ENCODE peak calls at places on chromosome 20, in four cellular contexts. K is GM23248, S is mesendoderm, V is tibial nerve. E is an unnamed sample. For H3K36me3, the result is how much of the 10 kb centered on the place peaks cover.

GRCh38 chr20:23049933-23050838 is 714 bp upstream of the THBD start:
- DNase-seq in K (peak), S (peak), V (no peak), E (peak)

GRCh38 chr20:29876911-29877285 is 1380.6 kb upstream of the DEFB115 start:
- DNase-seq in S (no peak), K (no peak), V (no peak), E (peak)

GRCh38 chr20:19113343-19113930 is 99.0 kb upstream of the SLC24A3 start:
- DNase-seq in K (no peak), V (no peak), S (no peak), E (no peak)

GRCh38 chr20:58549231-58549630 is 34.0 kb upstream of the APCDD1L start:
- DNase-seq in V (no peak), S (no peak), K (no peak), E (no peak)

GRCh38 chr20:53981752-53982437 is 88.5 kb downstream of the BCAS1 start:
- DNase-seq in S (no peak), K (peak), V (no peak), E (no peak)

GRCh38 chr20:41358717-41359116 is 7.9 kb downstream of the EMILIN3 start:
- DNase-seq in S (no peak), K (no peak), V (no peak), E (no peak)

GRCh38 chr20:44247676-44248419 is 740 bp downstream of the GDAP1L1 start:
- DNase-seq in V (no peak), S (peak), K (peak), E (peak)

GRCh38 chr20:23920936-23921335 is 41.4 kb upstream of the CST5 start:
- DNase-seq in K (peak), S (no peak), V (no peak), E (no peak)

GRCh38 chr20:10350188-10350842 is 83.7 kb downstream of the MKKS start:
- DNase-seq in V (no peak), S (no peak), K (no peak), E (no peak)

GRCh38 chr20:10349118-10349517 is 84.9 kb downstream of the MKKS start:
- DNase-seq in V (no peak), K (no peak), S (no peak), E (no peak)

GRCh38 chr20:10356628-10357027 is 77.4 kb downstream of the MKKS start:
- DNase-seq in K (no peak), V (no peak), S (no peak), E (no peak)

GRCh38 chr20:10357061-10357708 is 76.8 kb downstream of the MKKS start:
- DNase-seq in V (no peak), K (no peak), S (no peak), E (no peak)

DNA sequence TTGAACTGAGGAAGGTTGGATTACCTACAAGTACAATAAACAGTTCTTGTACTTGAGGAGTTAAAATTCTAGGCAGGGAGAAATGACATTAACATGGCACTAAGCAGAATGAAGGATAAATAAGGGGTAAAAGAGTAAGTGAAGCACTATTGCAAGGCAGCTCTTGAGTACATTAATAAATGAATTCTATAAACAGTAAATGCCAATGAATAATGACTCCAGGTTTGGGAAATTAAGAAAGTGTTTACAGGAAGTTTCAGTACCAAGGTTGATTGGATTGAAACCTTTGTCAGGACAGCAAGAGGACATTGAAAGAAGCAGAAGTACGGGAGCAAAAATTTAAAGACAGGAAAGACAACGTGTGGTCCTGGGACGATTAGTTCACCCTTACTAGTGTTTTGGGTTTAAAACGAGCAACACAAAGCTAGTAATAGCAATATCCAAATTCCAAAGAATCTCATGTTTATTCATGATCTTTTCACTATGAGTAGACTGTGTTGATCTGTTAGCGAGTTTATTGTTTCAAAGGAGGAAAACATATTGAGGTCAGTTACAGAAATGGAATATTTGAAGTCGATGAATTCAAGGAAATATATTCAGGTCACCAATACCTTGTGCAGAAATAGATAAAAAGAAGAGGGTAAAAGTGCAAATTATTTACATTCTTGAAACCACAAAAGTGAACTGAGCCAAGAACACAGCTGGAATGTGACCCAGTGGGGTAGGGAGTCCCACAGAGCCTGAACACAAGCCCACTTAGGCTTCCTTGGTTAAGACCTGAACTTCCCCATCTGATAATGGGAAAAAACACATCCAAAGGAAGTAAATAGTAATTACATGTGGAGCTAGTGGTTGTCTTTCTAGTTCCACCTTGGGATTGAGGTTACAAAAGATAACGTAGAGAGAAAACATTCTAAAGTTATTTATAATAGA is 80.8 kb downstream of the MKKS start:
- DNase-seq in S (peak), V (no peak), K (no peak), E (no peak)
- H3K36me3 ChIP-seq in S (under half), V (under half), K (under half), E (under half)

DNA sequence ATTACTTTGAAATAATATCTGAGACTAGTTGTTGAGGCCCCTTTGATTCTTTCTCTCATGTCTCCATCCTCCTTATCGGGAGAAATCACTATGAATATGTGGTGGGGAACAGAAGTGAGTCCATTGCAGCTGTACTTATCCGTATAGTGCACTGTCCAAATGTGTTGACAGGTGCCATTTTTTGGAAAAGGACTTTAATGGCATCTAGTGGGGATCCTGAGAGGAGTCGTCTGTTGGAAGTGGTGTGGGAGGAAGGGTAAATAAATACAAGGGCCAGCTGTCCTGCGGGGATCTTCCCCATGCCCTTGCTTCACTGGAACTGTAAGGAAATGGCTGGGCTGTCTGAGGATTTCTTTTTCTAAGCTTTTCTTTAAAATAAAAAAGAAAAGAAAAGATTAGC is 19.4 kb downstream of the TPX2 start:
- DNase-seq in K (no peak), S (no peak), V (no peak), E (no peak)
- H3K36me3 ChIP-seq in K (under half), S (under half), V (under half), E (under half)

GRCh38 chr20:25454153-25454900 is 46.9 kb downstream of the GINS1 start:
- DNase-seq in S (no peak), V (no peak), K (no peak), E (peak)
- H3K36me3 ChIP-seq in S (under half), V (half or more), K (under half), E (under half)

GRCh38 chr20:62686869-62687830 is 21.5 kb upstream of the NTSR1 start:
- DNase-seq in S (no peak), V (no peak), K (no peak), E (no peak)
- H3K36me3 ChIP-seq in S (under half), V (under half), K (under half), E (under half)

GRCh38 chr20:31566332-31566657 is 38.8 kb upstream of the ID1 start:
- DNase-seq in V (no peak), K (no peak), S (no peak), E (no peak)
- H3K36me3 ChIP-seq in V (half or more), K (under half), S (under half), E (under half)

GRCh38 chr20:49286689-49287551 is 9.1 kb upstream of the ZNFX1 start:
- DNase-seq in K (peak), S (peak), V (no peak), E (no peak)

GRCh38 chr20:49288250-49288751 is 10.4 kb upstream of the ZNFX1 start:
- DNase-seq in V (no peak), S (peak), K (no peak), E (no peak)

GRCh38 chr20:49290608-49291191 is 12.8 kb upstream of the ZNFX1 start:
- DNase-seq in V (no peak), S (peak), K (no peak), E (no peak)

GRCh38 chr20:49287555-49288249 is 9.8 kb upstream of the ZNFX1 start:
- DNase-seq in K (peak), S (peak), V (no peak), E (no peak)

DNA sequence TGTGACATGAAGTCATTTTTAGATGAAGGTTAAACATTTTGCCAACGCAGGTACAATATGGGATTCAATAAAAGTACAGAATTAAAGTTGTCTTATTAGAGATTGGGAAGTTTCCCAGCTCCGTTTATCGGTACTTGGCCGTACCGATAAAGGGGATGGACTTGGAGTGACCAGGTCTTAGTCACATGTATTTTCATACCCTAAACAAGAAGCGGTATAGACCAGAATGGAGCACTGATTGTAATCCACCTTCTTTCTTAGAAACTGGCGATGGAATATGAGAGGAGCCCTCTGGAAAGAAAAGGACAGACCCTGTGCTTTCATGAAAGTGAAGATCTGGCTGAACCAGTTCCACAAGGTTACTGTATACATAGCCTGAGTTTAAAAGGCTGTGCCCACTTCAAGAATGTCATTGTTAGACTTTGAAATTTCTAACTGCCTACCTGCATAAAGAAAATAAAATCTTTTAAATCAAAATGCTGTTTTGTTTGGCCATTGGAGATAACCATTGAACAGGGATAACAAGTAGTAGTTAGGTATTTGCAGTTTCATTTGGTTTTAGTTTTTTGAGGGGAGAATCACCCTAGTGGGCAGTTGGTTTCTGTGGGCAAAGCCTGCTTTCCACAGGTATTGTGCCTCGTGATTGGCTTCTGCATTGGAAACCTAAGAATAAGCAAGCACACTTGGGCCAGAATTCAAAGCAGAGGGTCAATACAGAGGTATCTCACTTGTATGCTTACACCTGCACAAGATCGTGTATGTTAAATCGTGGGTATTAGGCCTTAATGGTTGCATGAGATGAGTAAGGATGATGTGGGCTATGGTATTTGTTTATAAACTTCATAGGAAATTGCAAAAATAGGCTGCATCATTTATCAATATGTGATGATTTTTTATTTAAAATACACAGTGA is 11.2 kb upstream of the ZNFX1 start:
- DNase-seq in S (peak), V (no peak), K (no peak), E (no peak)
- H3K36me3 ChIP-seq in S (under half), V (half or more), K (half or more), E (under half)

GRCh38 chr20:38260378-38261053 is at the start of gene KIAA1755:
- DNase-seq in V (no peak), S (no peak), K (peak), E (peak)

GRCh38 chr20:38256966-38257365 is 3.6 kb downstream of the KIAA1755 start:
- DNase-seq in S (no peak), K (no peak), V (no peak), E (no peak)

GRCh38 chr20:38260025-38260377 is 534 bp downstream of the KIAA1755 start:
- DNase-seq in V (no peak), S (no peak), K (peak), E (peak)

GRCh38 chr20:38261054-38261390 is 487 bp upstream of the KIAA1755 start:
- DNase-seq in S (no peak), K (no peak), V (no peak), E (no peak)

DNA sequence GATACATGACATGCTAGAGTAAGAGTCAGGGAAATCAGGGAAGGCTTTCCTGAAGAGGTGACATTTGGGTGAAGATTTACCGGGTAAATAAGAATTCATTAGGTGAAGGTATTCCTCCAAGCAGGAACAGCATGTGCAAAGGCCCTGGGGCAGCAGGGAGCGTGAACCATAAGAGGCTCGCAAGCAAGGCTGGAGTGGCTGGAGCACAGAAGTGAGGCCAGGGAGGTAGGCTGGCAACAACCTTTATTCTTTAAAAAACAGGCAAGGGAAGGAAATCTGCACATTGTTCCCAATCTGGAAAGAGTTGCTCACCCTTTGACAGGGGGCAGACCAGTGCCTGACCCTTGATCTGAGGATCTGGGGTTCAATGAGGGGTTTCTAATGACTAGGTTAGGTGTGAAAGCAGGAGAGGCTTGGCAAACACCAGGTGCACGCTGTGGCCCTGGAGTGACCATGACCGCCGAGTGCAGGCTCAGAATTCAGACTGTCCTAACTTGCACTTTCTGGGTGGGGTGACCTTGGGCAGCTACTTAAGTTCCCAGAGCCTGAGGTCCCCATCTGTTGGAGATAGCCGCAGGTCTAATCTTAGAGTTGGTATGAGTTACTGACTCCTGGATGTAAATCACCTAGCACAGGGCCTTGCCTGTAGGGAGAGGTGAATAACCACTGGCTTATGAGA is 1.9 kb downstream of the KIAA1755 start:
- DNase-seq in V (no peak), S (no peak), K (no peak), E (no peak)
- H3K36me3 ChIP-seq in V (under half), S (under half), K (under half), E (under half)

DNA sequence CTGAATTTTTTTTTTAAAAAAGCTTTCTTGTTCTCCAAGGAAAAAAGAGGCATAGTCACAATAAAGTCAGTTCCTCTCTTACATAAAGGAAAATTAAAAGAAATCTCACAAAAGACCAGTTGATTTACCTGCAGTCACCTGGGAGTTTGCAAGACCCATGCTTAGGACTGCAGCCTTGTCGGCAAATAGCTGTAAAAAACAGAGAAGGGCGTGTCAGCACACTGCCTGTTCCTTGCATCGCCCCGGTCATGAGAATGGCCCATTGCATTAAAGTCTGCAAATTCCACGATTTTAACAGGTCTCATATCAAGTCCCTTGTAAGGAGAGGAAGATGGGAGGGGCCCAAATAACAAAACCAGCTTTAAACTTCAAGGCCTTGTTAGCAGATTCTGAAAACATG is 17.5 kb downstream of the JAG1 start:
- DNase-seq in V (no peak), S (no peak), K (no peak), E (no peak)
- H3K36me3 ChIP-seq in V (under half), S (under half), K (under half), E (under half)

E was measured in H7.